ENCODE peak calls at places on chromosomes 5 and 9, in nine cellular contexts. One of them, this sample, is unnamed.

GRCh38 chr9:22165144-22165543 is 156.0 kb upstream of the CDKN2B start:
- DNase-seq in OCI-LY7: no peak
- DNase-seq in NCI-H2029: no peak
- DNase-seq in stimulated activated CD8-positive, alpha-beta memory T cell treated with anti-CD3 and anti-CD28 coated beads, Interleukin-4, amount 100 ng/mL, for 1 hour: no peak
- DNase-seq in NCI-H1436: no peak
- DNase-seq in mucosa of gallbladder: no peak
- DNase-seq in mammary epithelial cell: no peak
- DNase-seq in HEK293T: no peak
- DNase-seq in AG09309: no peak
- DNase-seq in this sample: no peak

GRCh38 chr5:131536211-131536826 is 98.7 kb downstream of the RAPGEF6 start:
- DNase-seq in stimulated activated CD8-positive, alpha-beta memory T cell treated with anti-CD3 and anti-CD28 coated beads, Interleukin-4, amount 100 ng/mL, for 1 hour: no peak
- DNase-seq in AG09309: no peak
- DNase-seq in NCI-H2029: peak
- DNase-seq in mammary epithelial cell: no peak
- DNase-seq in mucosa of gallbladder: no peak
- DNase-seq in NCI-H1436: peak
- DNase-seq in HEK293T: peak
- DNase-seq in OCI-LY7: peak
- DNase-seq in this sample: no peak

GRCh38 chr9:26789959-26790358 is 102.6 kb downstream of the CAAP1 start:
- DNase-seq in HEK293T: no peak
- DNase-seq in mammary epithelial cell: peak
- DNase-seq in mucosa of gallbladder: no peak
- DNase-seq in stimulated activated CD8-positive, alpha-beta memory T cell treated with anti-CD3 and anti-CD28 coated beads, Interleukin-4, amount 100 ng/mL, for 1 hour: no peak
- DNase-seq in AG09309: no peak
- DNase-seq in OCI-LY7: no peak
- DNase-seq in NCI-H1436: no peak
- DNase-seq in NCI-H2029: no peak
- DNase-seq in this sample: no peak

GRCh38 chr5:111453290-111453689 is 59.0 kb downstream of the STARD4 start:
- DNase-seq in HEK293T: no peak
- DNase-seq in NCI-H1436: no peak
- DNase-seq in stimulated activated CD8-positive, alpha-beta memory T cell treated with anti-CD3 and anti-CD28 coated beads, Interleukin-4, amount 100 ng/mL, for 1 hour: no peak
- DNase-seq in OCI-LY7: no peak
- DNase-seq in mucosa of gallbladder: no peak
- DNase-seq in mammary epithelial cell: peak
- DNase-seq in NCI-H2029: no peak
- DNase-seq in AG09309: no peak
- DNase-seq in this sample: no peak

GRCh38 chr9:135085830-135086546 is 1.5 kb upstream of the OLFM1 start:
- DNase-seq in HEK293T: peak
- DNase-seq in stimulated activated CD8-positive, alpha-beta memory T cell treated with anti-CD3 and anti-CD28 coated beads, Interleukin-4, amount 100 ng/mL, for 1 hour: no peak
- DNase-seq in AG09309: no peak
- DNase-seq in NCI-H2029: peak
- DNase-seq in mammary epithelial cell: peak
- DNase-seq in OCI-LY7: peak
- DNase-seq in NCI-H1436: peak
- DNase-seq in mucosa of gallbladder: peak
- DNase-seq in this sample: peak

GRCh38 chr9:27799326-27799725 is 226.0 kb upstream of the C9orf72 start:
- DNase-seq in mucosa of gallbladder: no peak
- DNase-seq in NCI-H2029: no peak
- DNase-seq in AG09309: no peak
- DNase-seq in mammary epithelial cell: peak
- DNase-seq in OCI-LY7: no peak
- DNase-seq in NCI-H1436: no peak
- DNase-seq in stimulated activated CD8-positive, alpha-beta memory T cell treated with anti-CD3 and anti-CD28 coated beads, Interleukin-4, amount 100 ng/mL, for 1 hour: no peak
- DNase-seq in HEK293T: no peak
- DNase-seq in this sample: no peak

GRCh38 chr5:148394587-148395019 is 10.8 kb downstream of the FBXO38 start:
- DNase-seq in HEK293T: no peak
- DNase-seq in OCI-LY7: no peak
- DNase-seq in stimulated activated CD8-positive, alpha-beta memory T cell treated with anti-CD3 and anti-CD28 coated beads, Interleukin-4, amount 100 ng/mL, for 1 hour: no peak
- DNase-seq in mammary epithelial cell: no peak
- DNase-seq in NCI-H2029: peak
- DNase-seq in NCI-H1436: no peak
- DNase-seq in mucosa of gallbladder: no peak
- DNase-seq in AG09309: no peak
- DNase-seq in this sample: no peak

GRCh38 chr5:91206734-91207133 is 176.4 kb downstream of the ARRDC3 start:
- DNase-seq in HEK293T: no peak
- DNase-seq in mammary epithelial cell: peak
- DNase-seq in stimulated activated CD8-positive, alpha-beta memory T cell treated with anti-CD3 and anti-CD28 coated beads, Interleukin-4, amount 100 ng/mL, for 1 hour: no peak
- DNase-seq in NCI-H2029: no peak
- DNase-seq in mucosa of gallbladder: no peak
- DNase-seq in OCI-LY7: no peak
- DNase-seq in AG09309: peak
- DNase-seq in NCI-H1436: no peak
- DNase-seq in this sample: no peak

GRCh38 chr5:66671305-66671704 is 75.1 kb downstream of the MAST4 start:
- DNase-seq in mammary epithelial cell: no peak
- DNase-seq in AG09309: no peak
- DNase-seq in mucosa of gallbladder: no peak
- DNase-seq in stimulated activated CD8-positive, alpha-beta memory T cell treated with anti-CD3 and anti-CD28 coated beads, Interleukin-4, amount 100 ng/mL, for 1 hour: no peak
- DNase-seq in NCI-H2029: no peak
- DNase-seq in HEK293T: no peak
- DNase-seq in OCI-LY7: no peak
- DNase-seq in NCI-H1436: no peak
- DNase-seq in this sample: no peak

GRCh38 chr9:23686257-23686656 is 139.8 kb downstream of the ELAVL2 start:
- DNase-seq in HEK293T: no peak
- DNase-seq in OCI-LY7: no peak
- DNase-seq in NCI-H1436: no peak
- DNase-seq in AG09309: no peak
- DNase-seq in mucosa of gallbladder: no peak
- DNase-seq in stimulated activated CD8-positive, alpha-beta memory T cell treated with anti-CD3 and anti-CD28 coated beads, Interleukin-4, amount 100 ng/mL, for 1 hour: no peak
- DNase-seq in NCI-H2029: no peak
- DNase-seq in mammary epithelial cell: peak
- DNase-seq in this sample: no peak

GRCh38 chr9:126234681-126235349 is 91.8 kb upstream of the MVB12B start:
- DNase-seq in mucosa of gallbladder: no peak
- DNase-seq in NCI-H2029: no peak
- DNase-seq in mammary epithelial cell: no peak
- DNase-seq in stimulated activated CD8-positive, alpha-beta memory T cell treated with anti-CD3 and anti-CD28 coated beads, Interleukin-4, amount 100 ng/mL, for 1 hour: no peak
- DNase-seq in HEK293T: peak
- DNase-seq in AG09309: no peak
- DNase-seq in OCI-LY7: no peak
- DNase-seq in NCI-H1436: no peak
- DNase-seq in this sample: no peak

GRCh38 chr9:123925820-123926219 is 4.1 kb downstream of the DENND1A start:
- DNase-seq in HEK293T: no peak
- DNase-seq in mucosa of gallbladder: no peak
- DNase-seq in OCI-LY7: no peak
- DNase-seq in NCI-H1436: no peak
- DNase-seq in stimulated activated CD8-positive, alpha-beta memory T cell treated with anti-CD3 and anti-CD28 coated beads, Interleukin-4, amount 100 ng/mL, for 1 hour: no peak
- DNase-seq in mammary epithelial cell: no peak
- DNase-seq in NCI-H2029: no peak
- DNase-seq in AG09309: no peak
- DNase-seq in this sample: no peak

GRCh38 chr9:105346273-105346672 is 101.6 kb upstream of the FSD1L start:
- DNase-seq in NCI-H2029: no peak
- DNase-seq in HEK293T: no peak
- DNase-seq in stimulated activated CD8-positive, alpha-beta memory T cell treated with anti-CD3 and anti-CD28 coated beads, Interleukin-4, amount 100 ng/mL, for 1 hour: no peak
- DNase-seq in NCI-H1436: peak
- DNase-seq in OCI-LY7: no peak
- DNase-seq in AG09309: no peak
- DNase-seq in mucosa of gallbladder: peak
- DNase-seq in mammary epithelial cell: no peak
- DNase-seq in this sample: no peak

GRCh38 chr9:5186416-5187169 is 1.2 kb upstream of the INSL6 start:
- DNase-seq in OCI-LY7: peak
- DNase-seq in AG09309: peak
- DNase-seq in HEK293T: peak
- DNase-seq in mammary epithelial cell: peak
- DNase-seq in mucosa of gallbladder: peak
- DNase-seq in NCI-H1436: peak
- DNase-seq in NCI-H2029: no peak
- DNase-seq in stimulated activated CD8-positive, alpha-beta memory T cell treated with anti-CD3 and anti-CD28 coated beads, Interleukin-4, amount 100 ng/mL, for 1 hour: peak
- DNase-seq in this sample: no peak

GRCh38 chr5:89024082-89024481 is 141.1 kb upstream of the MEF2C start:
- DNase-seq in NCI-H2029: no peak
- DNase-seq in NCI-H1436: no peak
- DNase-seq in mucosa of gallbladder: no peak
- DNase-seq in stimulated activated CD8-positive, alpha-beta memory T cell treated with anti-CD3 and anti-CD28 coated beads, Interleukin-4, amount 100 ng/mL, for 1 hour: no peak
- DNase-seq in AG09309: no peak
- DNase-seq in mammary epithelial cell: no peak
- DNase-seq in OCI-LY7: no peak
- DNase-seq in HEK293T: no peak
- DNase-seq in this sample: no peak

GRCh38 chr9:94665606-94666005 is 26.3 kb upstream of the FBP1 start:
- DNase-seq in OCI-LY7: no peak
- DNase-seq in AG09309: no peak
- DNase-seq in mucosa of gallbladder: no peak
- DNase-seq in NCI-H1436: no peak
- DNase-seq in stimulated activated CD8-positive, alpha-beta memory T cell treated with anti-CD3 and anti-CD28 coated beads, Interleukin-4, amount 100 ng/mL, for 1 hour: no peak
- DNase-seq in HEK293T: no peak
- DNase-seq in NCI-H2029: no peak
- DNase-seq in mammary epithelial cell: no peak
- DNase-seq in this sample: no peak

GRCh38 chr5:537621-538071 is 13.4 kb upstream of the SLC9A3 start:
- DNase-seq in mucosa of gallbladder: no peak
- DNase-seq in OCI-LY7: no peak
- DNase-seq in HEK293T: no peak
- DNase-seq in mammary epithelial cell: no peak
- DNase-seq in AG09309: no peak
- DNase-seq in NCI-H1436: no peak
- DNase-seq in NCI-H2029: no peak
- DNase-seq in stimulated activated CD8-positive, alpha-beta memory T cell treated with anti-CD3 and anti-CD28 coated beads, Interleukin-4, amount 100 ng/mL, for 1 hour: no peak
- DNase-seq in this sample: no peak

GRCh38 chr9:119003218-119003617 is 366.0 kb downstream of the BRINP1 start:
- DNase-seq in NCI-H1436: no peak
- DNase-seq in AG09309: peak
- DNase-seq in HEK293T: no peak
- DNase-seq in stimulated activated CD8-positive, alpha-beta memory T cell treated with anti-CD3 and anti-CD28 coated beads, Interleukin-4, amount 100 ng/mL, for 1 hour: no peak
- DNase-seq in mucosa of gallbladder: no peak
- DNase-seq in NCI-H2029: no peak
- DNase-seq in mammary epithelial cell: no peak
- DNase-seq in OCI-LY7: no peak
- DNase-seq in this sample: no peak

GRCh38 chr5:73150872-73151271 is 22.1 kb upstream of the TMEM174 start:
- DNase-seq in OCI-LY7: no peak
- DNase-seq in mucosa of gallbladder: no peak
- DNase-seq in NCI-H1436: no peak
- DNase-seq in mammary epithelial cell: no peak
- DNase-seq in NCI-H2029: no peak
- DNase-seq in AG09309: no peak
- DNase-seq in HEK293T: no peak
- DNase-seq in stimulated activated CD8-positive, alpha-beta memory T cell treated with anti-CD3 and anti-CD28 coated beads, Interleukin-4, amount 100 ng/mL, for 1 hour: no peak
- DNase-seq in this sample: no peak

GRCh38 chr9:94057918-94058317 is 26.3 kb upstream of the PTPDC1 start:
- DNase-seq in mammary epithelial cell: no peak
- DNase-seq in NCI-H1436: no peak
- DNase-seq in AG09309: no peak
- DNase-seq in mucosa of gallbladder: no peak
- DNase-seq in OCI-LY7: no peak
- DNase-seq in NCI-H2029: no peak
- DNase-seq in HEK293T: no peak
- DNase-seq in stimulated activated CD8-positive, alpha-beta memory T cell treated with anti-CD3 and anti-CD28 coated beads, Interleukin-4, amount 100 ng/mL, for 1 hour: no peak
- DNase-seq in this sample: no peak

GRCh38 chr5:84248013-84248412 is 136.7 kb downstream of the EDIL3 start:
- DNase-seq in NCI-H2029: no peak
- DNase-seq in mammary epithelial cell: no peak
- DNase-seq in HEK293T: peak
- DNase-seq in NCI-H1436: no peak
- DNase-seq in AG09309: no peak
- DNase-seq in stimulated activated CD8-positive, alpha-beta memory T cell treated with anti-CD3 and anti-CD28 coated beads, Interleukin-4, amount 100 ng/mL, for 1 hour: no peak
- DNase-seq in OCI-LY7: no peak
- DNase-seq in mucosa of gallbladder: no peak
- DNase-seq in this sample: no peak

GRCh38 chr5:1396029-1396816 is 49.0 kb downstream of the SLC6A3 start:
- DNase-seq in HEK293T: no peak
- DNase-seq in NCI-H1436: no peak
- DNase-seq in mammary epithelial cell: no peak
- DNase-seq in AG09309: no peak
- DNase-seq in NCI-H2029: no peak
- DNase-seq in OCI-LY7: no peak
- DNase-seq in stimulated activated CD8-positive, alpha-beta memory T cell treated with anti-CD3 and anti-CD28 coated beads, Interleukin-4, amount 100 ng/mL, for 1 hour: no peak
- DNase-seq in mucosa of gallbladder: no peak
- DNase-seq in this sample: no peak

GRCh38 chr5:60340965-60341471 is 358.9 kb downstream of the DEPDC1B start:
- DNase-seq in mucosa of gallbladder: no peak
- DNase-seq in HEK293T: no peak
- DNase-seq in OCI-LY7: no peak
- DNase-seq in mammary epithelial cell: no peak
- DNase-seq in NCI-H2029: peak
- DNase-seq in AG09309: no peak
- DNase-seq in stimulated activated CD8-positive, alpha-beta memory T cell treated with anti-CD3 and anti-CD28 coated beads, Interleukin-4, amount 100 ng/mL, for 1 hour: no peak
- DNase-seq in NCI-H1436: no peak
- DNase-seq in this sample: no peak

GRCh38 chr9:33809506-33809905 is 7.5 kb upstream of the UBE2R2 start:
- DNase-seq in NCI-H1436: no peak
- DNase-seq in mammary epithelial cell: no peak
- DNase-seq in stimulated activated CD8-positive, alpha-beta memory T cell treated with anti-CD3 and anti-CD28 coated beads, Interleukin-4, amount 100 ng/mL, for 1 hour: no peak
- DNase-seq in OCI-LY7: no peak
- DNase-seq in AG09309: no peak
- DNase-seq in HEK293T: no peak
- DNase-seq in NCI-H2029: no peak
- DNase-seq in mucosa of gallbladder: no peak
- DNase-seq in this sample: no peak

GRCh38 chr5:139141841-139142240 is 56.3 kb downstream of the SIL1 start:
- DNase-seq in mammary epithelial cell: peak
- DNase-seq in NCI-H2029: no peak
- DNase-seq in NCI-H1436: no peak
- DNase-seq in stimulated activated CD8-positive, alpha-beta memory T cell treated with anti-CD3 and anti-CD28 coated beads, Interleukin-4, amount 100 ng/mL, for 1 hour: no peak
- DNase-seq in OCI-LY7: no peak
- DNase-seq in HEK293T: no peak
- DNase-seq in AG09309: peak
- DNase-seq in mucosa of gallbladder: peak
- DNase-seq in this sample: peak